ENCODE peak calls at places on chromosome X, in five cellular contexts. U is LNCaP clone FGC; C is dorsolateral prefrontal cortex; F is CD8-positive, alpha-beta T cell; M is endodermal cell. Y is an unnamed sample.

GRCh38 chrX:119121341-119121740 is 6.3 kb downstream of the KIAA1210 start:
- DNase-seq in F (no peak), M (no peak), U (no peak), C (no peak), Y (no peak)

GRCh38 chrX:86946569-86946968 is 571.0 kb upstream of the KLHL4 start:
- DNase-seq in F (no peak), U (no peak), M (peak; percentile 57), C (peak; percentile 11), Y (no peak)

GRCh38 chrX:20585782-20586181 is 319.1 kb upstream of the RPS6KA3 start:
- DNase-seq in C (no peak), M (peak; percentile 52), U (no peak), F (no peak), Y (no peak)

GRCh38 chrX:74420194-74421035 is 878 bp upstream of the SLC16A2 start:
- DNase-seq in U (peak; percentile 66), F (peak; percentile 6), C (peak; percentile 23), M (peak; percentile 90), Y (no peak)

GRCh38 chrX:1658083-1658463 is 43.2 kb downstream of the ASMT start:
- DNase-seq in F (no peak), C (no peak), M (peak; percentile 52), U (no peak), Y (no peak)

GRCh38 chrX:109740076-109740809 is 7.2 kb upstream of the ACSL4 start:
- DNase-seq in F (no peak), U (peak; percentile 80), M (no peak), C (no peak), Y (no peak)

GRCh38 chrX:74537011-74537390 is 77.4 kb downstream of the RLIM start:
- DNase-seq in F (no peak), U (no peak), C (peak; percentile 38), M (peak; percentile 68), Y (no peak)

GRCh38 chrX:43813898-43814297 is 68.4 kb downstream of the MAOB start:
- DNase-seq in M (peak; percentile 75), F (no peak), U (peak; percentile 42), C (no peak), Y (no peak)

GRCh38 chrX:120290107-120290506 is 21.2 kb downstream of the TMEM255A start:
- DNase-seq in U (no peak), F (no peak), C (no peak), M (no peak), Y (no peak)

GRCh38 chrX:136662104-136662503 is 14.1 kb downstream of the CD40LG start:
- DNase-seq in M (no peak), C (no peak), F (no peak), U (no peak), Y (no peak)

GRCh38 chrX:128106630-128107029 is 54.4 kb upstream of the ACTRT1 start:
- DNase-seq in M (peak; percentile 60), C (no peak), F (no peak), U (peak; percentile 8), Y (no peak)

GRCh38 chrX:138791551-138791950 is 80.0 kb upstream of the FGF13 start:
- DNase-seq in M (no peak), C (no peak), F (no peak), U (no peak), Y (no peak)

GRCh38 chrX:153469811-153470410 is 465 bp downstream of the HAUS7 start:
- DNase-seq in C (peak; percentile 16), M (peak; percentile 73), F (no peak), U (no peak), Y (peak; percentile 22)

GRCh38 chrX:132532955-132533354 is 44.1 kb upstream of the MBNL3 start:
- DNase-seq in F (no peak), U (no peak), C (no peak), M (no peak), Y (no peak)

GRCh38 chrX:38154340-38154739 is 66.3 kb downstream of the SRPX start:
- DNase-seq in C (no peak), F (no peak), U (no peak), M (no peak), Y (no peak)

GRCh38 chrX:38151426-38151825 is 69.2 kb downstream of the SRPX start:
- DNase-seq in U (no peak), F (no peak), M (no peak), C (no peak), Y (no peak)

GRCh38 chrX:38154818-38155217 is 65.9 kb downstream of the SRPX start:
- DNase-seq in C (no peak), M (no peak), F (no peak), U (no peak), Y (no peak)

GRCh38 chrX:38149016-38149415 is 71.7 kb downstream of the SRPX start:
- DNase-seq in M (no peak), F (no peak), C (no peak), U (no peak), Y (no peak)

GRCh38 chrX:38150993-38151392 is 69.7 kb downstream of the SRPX start:
- DNase-seq in M (no peak), F (no peak), U (no peak), C (no peak), Y (no peak)
- H3K4me3 ChIP-seq in M (no peak overlapping the region), F (no peak overlapping the region), U (no peak overlapping the region), C (no peak overlapping the region), Y (no peak overlapping the region)

DNA sequence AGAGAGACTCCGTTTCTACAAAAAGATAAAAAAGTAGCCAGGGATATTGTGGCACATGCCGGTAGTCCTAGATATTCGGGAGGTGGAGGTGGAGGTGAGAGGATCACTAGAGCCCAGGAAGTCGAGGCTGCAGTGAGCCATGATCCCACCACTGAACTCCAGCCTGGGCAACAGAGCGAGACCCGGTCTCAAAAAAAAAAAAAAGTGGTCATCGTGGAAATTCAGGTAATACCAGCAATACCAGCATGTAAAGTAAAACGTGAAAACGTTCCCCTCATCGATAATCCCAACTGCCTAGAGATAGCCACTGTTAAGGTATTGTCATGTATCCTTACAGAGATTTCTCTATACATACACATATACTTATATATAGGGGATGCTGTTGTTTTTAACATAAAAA is 1.5 kb downstream of the MAGT1 start:
- DNase-seq in M (no peak), F (no peak), C (no peak), U (no peak), Y (no peak)
- H3K4me3 ChIP-seq in M (peak overlapping the region; percentile 95), F (peak overlapping the region; percentile 69), C (peak overlapping the region; percentile 60), U (peak overlapping the region; percentile 76), Y (no peak overlapping the region)

GRCh38 chrX:17860179-17860780 is 818 bp downstream of the RAI2 start:
- DNase-seq in M (peak; percentile 57), U (no peak), C (peak; percentile 12), F (no peak), Y (no peak)
- H3K4me3 ChIP-seq in M (peak overlapping the region; percentile 80), U (peak overlapping the region; percentile 23), C (peak overlapping the region; percentile 59), F (peak overlapping the region; percentile 57), Y (peak overlapping the region; percentile 30)

DNA sequence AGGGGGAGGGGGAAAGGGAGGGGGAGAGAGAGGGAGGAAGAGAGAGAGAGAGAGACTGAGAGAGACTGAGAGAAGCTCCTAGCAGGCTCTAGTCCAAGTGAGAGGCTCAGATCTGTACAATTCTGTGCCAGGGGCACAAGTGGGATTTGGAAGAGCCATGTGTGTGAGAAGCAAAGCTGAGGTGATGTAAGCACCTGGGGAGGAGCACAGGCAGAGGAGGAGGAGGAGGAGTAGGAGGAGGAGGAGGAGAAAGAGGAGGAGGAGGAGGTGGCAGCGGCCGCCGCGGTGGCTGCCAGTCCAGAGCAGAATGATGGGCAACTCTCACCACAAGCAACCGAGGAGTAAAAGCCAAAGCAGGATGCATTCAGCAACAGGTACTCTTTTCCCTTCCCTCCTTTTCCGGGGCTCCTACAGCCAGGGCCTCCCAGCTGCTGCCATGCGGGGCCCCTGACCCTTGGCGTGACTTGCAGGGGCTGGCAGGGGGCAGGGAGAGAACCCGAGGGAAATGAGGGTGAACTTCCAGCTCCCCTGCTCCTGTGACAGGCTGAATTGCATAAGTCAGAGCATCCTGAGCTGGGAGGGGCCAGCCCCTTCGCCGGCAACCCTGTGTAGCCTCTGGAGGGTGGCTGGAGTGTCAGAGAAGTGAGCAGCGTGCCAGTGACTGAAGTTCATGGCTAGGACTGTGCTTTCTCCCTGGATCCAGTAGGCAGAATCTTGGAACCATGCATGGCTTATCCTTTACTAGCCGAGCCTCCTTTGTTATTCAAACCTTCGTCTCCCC is 62.1 kb downstream of the RTL5 start:
- DNase-seq in C (no peak), U (no peak), M (no peak), F (no peak), Y (no peak)
- H3K4me3 ChIP-seq in C (peak overlapping the region; percentile 35), U (peak overlapping the region; percentile 31), M (no peak overlapping the region), F (no peak overlapping the region), Y (no peak overlapping the region)

GRCh38 chrX:68686684-68687045 is 39.2 kb downstream of the STARD8 start:
- DNase-seq in C (no peak), M (no peak), F (no peak), U (no peak), Y (no peak)
- H3K4me3 ChIP-seq in C (peak overlapping the region; percentile 37), M (no peak overlapping the region), F (no peak overlapping the region), U (no peak overlapping the region), Y (no peak overlapping the region)

GRCh38 chrX:65407157-65407626 is 127.4 kb downstream of the LAS1L start:
- DNase-seq in M (no peak), U (no peak), F (no peak), C (no peak), Y (no peak)

GRCh38 chrX:65406532-65406931 is 128.1 kb downstream of the LAS1L start:
- DNase-seq in F (no peak), M (no peak), C (no peak), U (no peak), Y (no peak)
- H3K4me3 ChIP-seq in F (no peak overlapping the region), M (no peak overlapping the region), C (no peak overlapping the region), U (no peak overlapping the region), Y (no peak overlapping the region)

DNA sequence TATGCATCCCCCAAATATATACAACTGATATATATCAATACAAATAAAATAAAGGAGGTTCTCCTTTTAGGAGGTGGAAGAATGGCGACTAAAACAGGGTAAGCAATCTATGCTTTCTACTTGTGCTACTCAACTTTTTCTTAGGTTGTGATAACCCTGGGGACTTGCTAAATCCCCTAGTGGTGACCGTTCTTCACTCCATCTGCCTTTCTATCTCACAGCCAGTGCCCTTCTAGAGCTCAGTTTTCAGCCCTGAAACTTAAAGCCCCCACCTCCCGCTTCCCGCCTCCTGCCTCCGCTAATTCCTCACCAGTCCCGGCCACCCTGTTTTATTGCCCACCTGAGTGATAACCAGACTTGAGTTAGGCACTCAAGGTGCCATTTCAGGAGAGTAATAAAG is 15.5 kb upstream of the ESX1 start:
- DNase-seq in F (no peak), M (peak; percentile 58), U (no peak), C (no peak), Y (no peak)
- H3K4me3 ChIP-seq in F (no peak overlapping the region), M (no peak overlapping the region), U (no peak overlapping the region), C (no peak overlapping the region), Y (no peak overlapping the region)

DNA sequence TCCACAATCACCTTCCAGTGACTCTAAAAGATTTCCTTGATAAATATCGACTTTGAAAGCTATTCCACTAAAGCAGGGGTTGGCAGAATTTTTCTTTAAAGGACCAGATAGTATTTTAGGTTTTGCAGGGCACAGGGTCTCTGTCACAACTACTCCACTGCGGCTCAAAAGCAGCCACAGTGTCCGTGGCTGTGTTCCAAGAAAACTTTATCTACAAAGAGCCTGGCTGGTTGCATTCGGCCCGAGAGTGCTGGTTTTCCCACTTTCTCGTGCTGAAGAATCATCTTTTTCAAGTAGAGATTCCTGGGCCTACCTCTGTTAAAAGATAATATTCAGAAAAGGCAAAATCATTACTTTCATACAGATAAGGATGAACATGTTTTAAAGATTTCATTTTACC is 55.6 kb downstream of the TSPAN7 start:
- DNase-seq in U (no peak), F (no peak), M (no peak), C (no peak), Y (no peak)
- H3K4me3 ChIP-seq in U (no peak overlapping the region), F (no peak overlapping the region), M (no peak overlapping the region), C (no peak overlapping the region), Y (no peak overlapping the region)